ENCODE peak calls at places on chromosomes 12 and 14, in four cellular contexts. B is ovary, I is aorta, D is neural progenitor cell. J is an unnamed sample. For H3K4me1 and H3K27me3, the result is how much of the 10 kb centered on the place peaks cover.

GRCh38 chr12:110600254-110600653 is 13.7 kb upstream of the TCTN1 start:
- DNase-seq in D (no peak), B (no peak), I (no peak), J (no peak)

GRCh38 chr12:27870939-27871338 is 90.9 kb upstream of the MANSC4 start:
- DNase-seq in B (no peak), I (no peak), D (no peak), J (no peak)

GRCh38 chr12:113196996-113197395 is 11.5 kb downstream of the RITA1 start:
- DNase-seq in I (peak), D (peak), B (peak), J (peak)

GRCh38 chr12:54304187-54304810 is 3.5 kb upstream of the NFE2 start:
- DNase-seq in D (no peak), I (peak), B (no peak), J (peak)

GRCh38 chr12:25583545-25583944 is 30.5 kb upstream of the LMNTD1 start:
- DNase-seq in B (peak), I (no peak), D (peak), J (no peak)

GRCh38 chr14:91113829-91114078 is at the start of gene DGLUCY:
- DNase-seq in B (peak), I (peak), D (no peak), J (peak)

GRCh38 chr14:65769151-65769550 is 356.6 kb downstream of the FUT8 start:
- DNase-seq in D (no peak), B (no peak), I (no peak), J (no peak)

GRCh38 chr12:31263661-31264060 is 62.3 kb downstream of the SINHCAF start:
- DNase-seq in D (no peak), I (no peak), B (no peak), J (no peak)

GRCh38 chr12:47850153-47851084 is 30.7 kb upstream of the HDAC7 start:
- DNase-seq in D (peak), B (no peak), I (no peak), J (no peak)

GRCh38 chr12:91643763-91644162 is 461.1 kb upstream of the DCN start:
- DNase-seq in D (no peak), B (no peak), I (no peak), J (no peak)

GRCh38 chr14:51539571-51540037 is 112.1 kb upstream of the FRMD6 start:
- DNase-seq in D (no peak), B (no peak), I (no peak), J (no peak)

GRCh38 chr12:115611477-115611876 is 666.0 kb downstream of the MED13L start:
- DNase-seq in D (no peak), I (peak), B (no peak), J (peak)

GRCh38 chr12:96371787-96372699 is 28.2 kb downstream of the CDK17 start:
- DNase-seq in D (peak), I (no peak), B (no peak), J (no peak)
- H3K4me1 ChIP-seq in D (under half), I (under half), B (under half), J (half or more)

GRCh38 chr12:78115889-78116288 is 285.2 kb downstream of the NAV3 start:
- DNase-seq in D (no peak), I (no peak), B (no peak), J (no peak)

GRCh38 chr12:78120866-78121590 is 290.3 kb downstream of the NAV3 start:
- DNase-seq in I (no peak), D (no peak), B (no peak), J (no peak)

GRCh38 chr12:78118036-78118435 is 287.3 kb downstream of the NAV3 start:
- DNase-seq in B (no peak), D (peak), I (no peak), J (no peak)

GRCh38 chr12:78119351-78119918 is 288.7 kb downstream of the NAV3 start:
- DNase-seq in I (no peak), D (no peak), B (no peak), J (no peak)

DNA sequence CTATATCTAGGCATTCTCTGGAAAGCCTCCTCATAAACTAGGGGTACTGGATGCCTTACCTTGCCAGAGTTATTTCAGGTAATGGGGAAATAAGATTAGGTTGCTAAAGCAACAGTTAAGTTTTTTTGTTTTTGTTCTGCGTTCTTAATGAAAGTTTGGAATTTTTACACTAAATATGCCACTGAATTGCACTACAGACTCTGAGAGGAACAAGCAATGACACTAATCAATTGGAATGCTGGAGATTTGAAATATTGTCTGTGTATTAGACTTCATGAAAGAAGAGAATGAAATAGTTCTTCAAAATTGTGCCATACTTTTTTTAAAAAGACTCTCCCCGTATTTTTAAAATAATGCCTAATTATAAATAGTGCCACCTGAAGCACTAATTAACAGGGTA is 287.8 kb downstream of the NAV3 start:
- DNase-seq in D (no peak), B (no peak), I (no peak), J (no peak)
- H3K27me3 ChIP-seq in D (under half), B (under half), I (under half), J (under half)

DNA sequence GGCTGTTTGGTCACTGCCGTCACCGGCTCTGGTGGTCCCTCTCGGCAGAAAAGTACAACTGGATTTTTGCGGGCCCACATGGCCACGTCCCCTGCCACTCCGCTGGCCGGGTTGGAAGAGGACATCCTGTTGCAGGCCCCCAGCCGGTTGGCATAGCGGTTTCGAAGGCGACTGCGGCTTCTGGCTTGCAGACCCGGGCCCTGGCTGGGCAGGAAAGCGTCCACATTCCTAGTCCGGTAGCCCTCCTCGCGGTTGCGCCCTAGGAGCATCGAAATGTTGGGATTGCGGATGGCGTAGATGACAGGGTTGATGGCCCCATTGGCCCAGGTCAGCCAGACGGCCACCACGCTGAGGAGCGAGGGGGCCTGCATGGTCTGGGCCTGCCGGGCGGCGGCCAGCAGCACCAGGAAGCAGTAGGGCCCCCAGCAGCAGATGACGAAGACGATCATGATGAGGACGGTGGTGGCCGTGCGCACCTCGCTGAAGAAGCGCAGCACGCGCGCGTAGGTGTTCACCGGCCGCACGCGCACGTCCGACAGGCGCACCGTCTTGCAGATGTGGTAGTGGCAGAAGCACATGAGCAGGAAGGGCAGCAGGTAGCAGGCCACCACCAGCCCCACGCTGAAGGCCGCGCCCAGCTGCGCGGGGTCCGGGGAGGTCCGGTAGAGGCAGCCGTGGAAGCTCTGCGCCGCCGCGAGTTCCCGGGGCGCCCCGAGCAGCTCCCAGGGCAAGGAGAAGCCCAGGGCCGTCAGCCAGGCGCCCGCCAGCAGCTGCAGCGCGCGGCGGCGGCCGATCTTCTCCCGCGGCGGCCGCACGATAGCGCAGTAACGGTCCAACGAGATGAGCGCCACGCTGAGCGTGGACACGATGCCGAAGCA is 1.2 kb downstream of the GPR135 start:
- DNase-seq in D (peak), B (peak), I (peak), J (peak)
- H3K4me3 ChIP-seq in D (peak), B (peak), I (peak), J (peak)

GRCh38 chr14:98498019-98498885 is 773.7 kb downstream of the BCL11B start:
- DNase-seq in D (no peak), B (no peak), I (no peak), J (no peak)
- H3K4me1 ChIP-seq in D (under half), B (under half), I (under half), J (under half)

GRCh38 chr12:39435531-39435930 is 7.4 kb downstream of the KIF21A start:
- DNase-seq in B (no peak), I (no peak), D (no peak), J (no peak)

GRCh38 chr12:39429809-39430208 is 13.1 kb downstream of the KIF21A start:
- DNase-seq in I (no peak), D (no peak), B (no peak), J (no peak)

GRCh38 chr12:39427360-39427808 is 15.5 kb downstream of the KIF21A start:
- DNase-seq in I (no peak), D (no peak), B (no peak), J (no peak)

GRCh38 chr12:39431797-39432196 is 11.1 kb downstream of the KIF21A start:
- DNase-seq in B (no peak), D (no peak), I (no peak), J (no peak)

DNA sequence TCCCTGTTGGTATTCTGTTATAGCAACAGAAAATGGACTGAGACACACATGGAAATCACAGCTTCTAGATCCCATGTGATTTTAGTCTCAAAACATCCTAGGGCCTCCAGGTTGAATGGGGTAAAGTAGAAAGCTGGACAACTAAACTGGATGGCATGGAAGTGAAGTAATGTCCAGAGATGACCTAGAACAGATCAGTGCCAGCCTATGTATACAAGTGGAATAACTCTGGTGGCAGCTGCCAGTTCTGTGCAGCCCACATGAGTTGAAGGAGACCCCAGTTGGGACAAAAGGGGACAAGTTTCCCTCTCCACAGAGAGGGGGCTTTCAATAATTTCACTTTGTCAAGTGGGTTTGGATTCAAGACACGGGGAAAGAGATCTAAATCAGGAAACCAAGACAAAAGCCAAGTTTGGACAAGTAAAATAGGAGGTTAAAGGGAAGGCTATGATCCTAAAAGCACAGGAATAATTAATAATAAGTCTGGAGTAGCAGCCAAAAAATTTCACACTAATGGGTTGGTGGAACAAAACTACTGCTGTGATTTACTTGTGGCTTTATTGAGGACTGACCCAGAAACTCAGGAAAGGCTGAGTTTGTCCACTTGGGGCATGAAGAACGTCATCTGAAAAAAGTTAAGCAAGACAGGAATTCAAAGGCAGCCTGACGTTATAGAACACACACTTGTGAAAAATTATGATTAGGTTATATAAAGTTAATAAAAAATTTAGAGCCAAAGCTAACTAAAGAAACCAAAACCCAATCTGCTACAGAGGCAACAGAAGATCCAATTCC is 11.7 kb downstream of the KIF21A start:
- DNase-seq in I (no peak), B (no peak), D (no peak), J (no peak)
- H3K27me3 ChIP-seq in I (under half), B (under half), D (under half), J (under half)

GRCh38 chr12:65826513-65827171 is 2.4 kb downstream of the HMGA2 start:
- DNase-seq in B (no peak), D (peak), I (no peak), J (no peak)
- H3K4me3 ChIP-seq in B (no peak), D (peak), I (no peak), J (peak)

DNA sequence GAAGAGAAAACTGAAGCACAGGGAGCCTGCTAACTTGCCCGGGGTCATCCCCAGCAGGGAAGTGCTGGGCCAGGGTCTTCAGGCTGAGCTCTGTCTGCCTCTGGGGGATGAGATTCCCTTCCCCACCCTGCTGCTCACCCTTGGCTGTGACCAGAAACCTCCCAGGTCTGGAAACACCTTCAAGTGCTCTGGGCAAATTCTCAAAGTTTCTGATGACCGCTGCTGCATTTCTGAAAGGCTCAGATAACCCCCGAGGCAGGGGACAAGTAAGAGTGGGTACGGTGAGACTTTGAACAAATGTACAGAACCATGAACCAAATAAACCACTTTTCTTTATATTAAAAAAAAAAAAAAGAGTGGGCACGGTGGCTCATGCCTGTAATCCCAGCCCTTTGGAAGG is 41.3 kb downstream of the LTBP2 start:
- DNase-seq in B (no peak), D (no peak), I (peak), J (no peak)
- H3K4me1 ChIP-seq in B (under half), D (under half), I (under half), J (half or more)

DNA sequence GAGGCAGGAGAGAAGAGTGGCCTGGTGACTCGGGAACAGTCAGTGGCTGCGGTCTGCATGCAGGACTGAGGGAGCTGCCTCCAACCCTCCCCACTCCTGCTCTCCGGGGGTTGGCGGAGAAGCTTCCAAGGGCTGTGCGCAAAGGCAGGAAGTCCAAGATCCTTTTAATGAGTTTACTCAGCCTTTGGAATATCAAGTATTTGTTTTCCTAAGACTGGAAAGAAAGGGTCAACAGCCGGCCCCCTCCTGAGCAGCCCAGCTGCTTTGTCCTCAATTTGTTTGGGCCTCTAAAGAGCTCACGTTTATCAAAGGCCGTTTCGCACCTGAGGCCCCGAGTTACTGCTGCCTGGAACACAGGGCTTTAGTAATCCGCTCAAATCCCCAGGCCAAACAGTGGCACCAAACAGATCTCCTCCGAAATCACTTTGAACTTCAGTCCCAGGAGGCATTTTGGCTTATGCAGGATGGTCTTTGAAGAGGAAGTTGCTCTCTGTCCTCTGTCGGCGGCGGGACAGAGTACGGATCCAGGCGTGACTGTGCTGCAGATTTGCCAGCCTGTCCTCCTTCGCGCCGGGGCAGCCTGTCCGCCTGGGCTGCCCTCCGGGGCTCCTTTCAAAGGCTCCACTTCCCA is 117.2 kb upstream of the FZD10 start:
- DNase-seq in B (no peak), D (peak), I (no peak), J (no peak)
- H3K27me3 ChIP-seq in B (under half), D (half or more), I (under half), J (half or more)

GRCh38 chr12:67740706-67741105 is 92.2 kb downstream of the DYRK2 start:
- DNase-seq in D (peak), B (no peak), I (no peak), J (no peak)
- H3K4me3 ChIP-seq in D (no peak), B (no peak), I (no peak), J (no peak)